ENCODE peak calls at places on chromosomes 11 and 22, in eight cellular contexts. F is HEK293T, N is AG09309, G is GM19239, V is kidney tubule cell, M is GDM1, W is H4, O is nephron progenitor cell. H is an unnamed sample.

GRCh38 chr11:46336781-46337180 is 10.5 kb upstream of the DGKZ start:
- DNase-seq in F (no peak), N (peak), G (no peak), V (no peak), M (peak), W (peak), O (no peak), H (no peak)

GRCh38 chr11:122069946-122070345 is 46.1 kb downstream of the BLID start:
- DNase-seq in F (no peak), N (peak), G (no peak), V (peak), M (no peak), W (peak), O (peak), H (peak)

GRCh38 chr11:96013459-96014213 is 89.7 kb upstream of the MTMR2 start:
- DNase-seq in F (no peak), N (no peak), G (no peak), V (no peak), M (no peak), W (no peak), O (no peak), H (no peak)

GRCh38 chr11:85822814-85823213 is 11.9 kb upstream of the SYTL2 start:
- DNase-seq in F (no peak), N (no peak), G (no peak), V (peak), M (no peak), W (peak), O (no peak), H (peak)

GRCh38 chr11:2775626-2776350 is 76.0 kb upstream of the KCNQ1OT1 start:
- DNase-seq in F (no peak), N (no peak), G (no peak), V (no peak), M (no peak), W (no peak), O (no peak), H (no peak)

GRCh38 chr22:35961480-35961902 is 67.1 kb downstream of the RBFOX2 start:
- DNase-seq in F (peak), N (no peak), G (no peak), V (peak), M (no peak), W (peak), O (peak), H (peak)

GRCh38 chr11:69791266-69791665 is 16.1 kb upstream of the FGF4 start:
- DNase-seq in F (no peak), N (no peak), G (no peak), V (peak), M (no peak), W (no peak), O (no peak), H (peak)

GRCh38 chr11:117392001-117392690 is 64.5 kb downstream of the CEP164 start:
- DNase-seq in F (no peak), N (no peak), G (no peak), V (no peak), M (no peak), W (no peak), O (no peak), H (no peak)

GRCh38 chr11:125903753-125904659 is at the start of gene DDX25:
- DNase-seq in F (no peak), N (no peak), G (no peak), V (peak), M (no peak), W (no peak), O (peak), H (no peak)